ENCODE peak calls at places on chromosomes 6 and 20, in seven cellular contexts. E, Y, M, R, D, A and U are unnamed samples. For H3K36me3, the result is how much of the 10 kb centered on the place peaks cover.

GRCh38 chr6:150900049-150900448 is 34.5 kb downstream of the MTHFD1L start:
- DNase-seq in E (no peak), Y (no peak), M (no peak), R (no peak), D (peak), A (no peak), U (no peak)

GRCh38 chr6:37624606-37625574 is 72.8 kb downstream of the MDGA1 start:
- DNase-seq in E (no peak), Y (no peak), M (peak), R (no peak), D (peak), A (peak), U (peak)

GRCh38 chr6:14254505-14254904 is 136.9 kb downstream of the CD83 start:
- DNase-seq in E (no peak), Y (no peak), M (no peak), R (peak), D (no peak), A (no peak), U (no peak)

GRCh38 chr6:4180653-4181255 is 45.4 kb upstream of the ECI2 start:
- DNase-seq in E (no peak), Y (peak), M (no peak), R (no peak), D (peak), A (no peak), U (no peak)

GRCh38 chr20:9488063-9488462 is 26.3 kb upstream of the LAMP5 start:
- DNase-seq in E (no peak), Y (no peak), M (no peak), R (no peak), D (no peak), A (no peak), U (no peak)

GRCh38 chr6:46925563-46926253 is 4.0 kb upstream of the ADGRF5 start:
- DNase-seq in E (peak), Y (peak), M (no peak), R (no peak), D (peak), A (peak), U (no peak)

GRCh38 chr6:35514587-35514986 is 1.9 kb upstream of the TULP1 start:
- DNase-seq in E (no peak), Y (no peak), M (no peak), R (no peak), D (no peak), A (no peak), U (no peak)

GRCh38 chr6:55511124-55511820 is 67.7 kb downstream of the HMGCLL1 start:
- DNase-seq in E (no peak), Y (no peak), M (no peak), R (no peak), D (no peak), A (no peak), U (no peak)

GRCh38 chr20:62239278-62239879 is 1.1 kb downstream of the OSBPL2 start:
- DNase-seq in E (no peak), Y (no peak), M (peak), R (no peak), D (peak), A (no peak), U (peak)

GRCh38 chr6:68296126-68296525 is 339.0 kb upstream of the ADGRB3 start:
- DNase-seq in E (no peak), Y (no peak), M (no peak), R (no peak), D (no peak), A (no peak), U (no peak)

GRCh38 chr6:131532476-131533108 is 40.4 kb upstream of the ARG1 start:
- DNase-seq in E (no peak), Y (peak), M (no peak), R (no peak), D (peak), A (no peak), U (no peak)

GRCh38 chr6:170211404-170212025 is 79.4 kb downstream of the DLL1 start:
- DNase-seq in E (peak), Y (no peak), M (peak), R (no peak), D (no peak), A (no peak), U (peak)

GRCh38 chr6:63795006-63795405 is 159.4 kb downstream of the PHF3 start:
- DNase-seq in E (no peak), Y (no peak), M (no peak), R (no peak), D (peak), A (no peak), U (no peak)

GRCh38 chr6:29232725-29233124 is 62.0 kb downstream of the OR2J2 start:
- DNase-seq in E (no peak), Y (no peak), M (no peak), R (no peak), D (no peak), A (no peak), U (no peak)

GRCh38 chr6:31805939-31806469 is 762 bp downstream of the LSM2 start:
- DNase-seq in E (no peak), Y (no peak), M (no peak), R (no peak), D (peak), A (no peak), U (no peak)

GRCh38 chr20:21554376-21554890 is 40.6 kb upstream of the NKX2-2 start:
- DNase-seq in E (no peak), Y (no peak), M (no peak), R (no peak), D (no peak), A (no peak), U (no peak)

GRCh38 chr20:15178581-15178980 is 841.2 kb upstream of the FLRT3 start:
- DNase-seq in E (no peak), Y (no peak), M (no peak), R (no peak), D (no peak), A (no peak), U (no peak)

GRCh38 chr6:166997768-166998255 is 1.4 kb upstream of the CEP43 start:
- DNase-seq in E (peak), Y (peak), M (peak), R (peak), D (peak), A (peak), U (peak)

GRCh38 chr20:38760978-38761377 is 12.7 kb downstream of the ACTR5 start:
- DNase-seq in E (no peak), Y (no peak), M (no peak), R (no peak), D (no peak), A (no peak), U (no peak)
- H3K36me3 ChIP-seq in E (under half), Y (under half), M (under half), R (half or more), D (under half), A (under half), U (under half)

GRCh38 chr6:89662659-89663223 is 24.2 kb upstream of the LYRM2 start:
- DNase-seq in E (no peak), Y (no peak), M (no peak), R (no peak), D (no peak), A (no peak), U (peak)
- H3K36me3 ChIP-seq in E (under half), Y (under half), M (under half), R (half or more), D (under half), A (under half), U (under half)

DNA sequence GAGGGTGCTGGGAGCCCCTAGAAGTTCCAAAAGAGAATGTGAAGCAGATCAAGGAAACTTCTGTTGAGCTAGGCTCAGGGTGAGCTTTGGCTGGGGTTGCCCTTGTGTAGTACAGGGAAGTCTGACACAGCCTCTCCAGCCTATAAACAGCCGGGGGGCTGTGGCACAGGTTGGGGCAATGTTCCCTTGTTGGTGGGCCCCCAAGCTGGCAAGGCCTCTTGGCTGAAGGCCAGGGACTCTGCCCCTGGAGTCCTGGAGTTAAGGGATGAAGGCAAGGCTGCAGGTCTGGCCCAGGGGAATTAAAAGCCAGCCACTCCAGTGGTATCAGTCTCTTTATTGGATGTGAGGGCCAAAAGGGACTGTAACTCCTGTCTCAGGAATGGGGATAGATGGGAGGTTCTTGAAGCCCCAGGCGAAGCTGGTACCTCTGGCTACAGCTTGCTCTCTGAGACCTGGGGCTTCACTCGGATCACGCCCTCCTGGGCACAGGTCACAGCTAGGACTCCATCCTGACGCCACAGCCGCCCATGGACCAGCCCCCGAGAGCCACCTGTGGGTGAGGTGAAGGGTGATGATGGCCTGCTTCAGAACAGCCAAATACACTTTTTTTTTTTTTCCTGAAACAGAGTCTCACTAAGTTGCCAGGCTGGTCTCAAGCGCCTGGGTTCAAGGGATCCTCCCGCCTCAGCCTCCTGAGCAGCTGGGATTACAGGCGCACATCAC is 8.0 kb downstream of the SNX21 start:
- DNase-seq in E (no peak), Y (no peak), M (no peak), R (no peak), D (no peak), A (no peak), U (no peak)
- H3K36me3 ChIP-seq in E (under half), Y (half or more), M (under half), R (half or more), D (under half), A (under half), U (under half)

GRCh38 chr6:44230034-44230675 is 6.8 kb downstream of the SLC29A1 start:
- DNase-seq in E (no peak), Y (no peak), M (no peak), R (no peak), D (no peak), A (no peak), U (no peak)
- H3K36me3 ChIP-seq in E (under half), Y (under half), M (under half), R (half or more), D (under half), A (under half), U (under half)

GRCh38 chr20:34850969-34851368 is 21.7 kb downstream of the GGT7 start:
- DNase-seq in E (peak), Y (no peak), M (no peak), R (no peak), D (no peak), A (no peak), U (no peak)
- H3K36me3 ChIP-seq in E (under half), Y (under half), M (under half), R (under half), D (under half), A (under half), U (under half)

DNA sequence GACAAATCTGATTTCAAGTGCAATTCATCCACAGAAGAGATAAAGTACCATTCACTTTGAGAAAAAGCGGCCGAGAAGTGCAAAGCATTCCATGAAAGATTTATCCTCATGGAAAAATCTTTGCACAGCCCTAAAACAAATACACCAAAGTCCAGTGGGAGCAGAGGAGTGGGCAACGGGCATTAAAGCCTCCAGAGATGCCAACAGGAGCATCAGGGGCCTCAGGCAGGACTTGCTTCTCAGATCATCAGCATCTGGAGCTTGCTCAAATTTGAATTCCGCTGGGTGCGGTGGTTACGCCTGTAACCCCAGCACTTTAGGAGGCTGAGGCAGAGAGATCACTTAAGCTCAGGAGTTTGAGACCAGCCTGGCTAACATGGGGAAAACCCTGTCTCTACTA is 110.7 kb upstream of the NFATC2 start:
- DNase-seq in E (no peak), Y (no peak), M (no peak), R (no peak), D (no peak), A (no peak), U (no peak)
- H3K36me3 ChIP-seq in E (under half), Y (under half), M (under half), R (under half), D (under half), A (under half), U (under half)

GRCh38 chr6:6599468-6599873 is 11.0 kb downstream of the LY86 start:
- DNase-seq in E (no peak), Y (no peak), M (no peak), R (no peak), D (no peak), A (peak), U (no peak)
- H3K36me3 ChIP-seq in E (under half), Y (under half), M (under half), R (under half), D (under half), A (under half), U (under half)

GRCh38 chr20:50921783-50922501 is 9.3 kb downstream of the ADNP start:
- DNase-seq in E (no peak), Y (no peak), M (no peak), R (no peak), D (no peak), A (no peak), U (no peak)
- H3K36me3 ChIP-seq in E (under half), Y (under half), M (under half), R (half or more), D (under half), A (under half), U (under half)